ENCODE peak calls at places on chromosomes 3 and 15, in ten cellular contexts. W, G, N, M, Z, L, E, Y, P and U are unnamed samples.

GRCh38 chr3:182180646-182181385 is 469.1 kb downstream of the SOX2 start:
- DNase-seq in W (no peak), M (no peak), L (no peak), N (no peak), G (no peak), Z (no peak), Y (no peak), P (no peak), E (no peak), U (no peak)

GRCh38 chr3:131846296-131846924 is 188.4 kb downstream of the CPNE4 start:
- DNase-seq in G (no peak), M (no peak), Z (no peak), E (no peak), L (no peak), P (no peak), W (no peak), Y (no peak), N (no peak), U (no peak)

GRCh38 chr3:29083081-29083480 is 197.8 kb upstream of the RBMS3 start:
- DNase-seq in Z (no peak), N (no peak), E (no peak), G (no peak), W (no peak), P (no peak), M (no peak), Y (no peak), L (no peak), U (no peak)

GRCh38 chr3:162602619-162603018 is 1106.0 kb downstream of the OTOL1 start:
- DNase-seq in M (no peak), W (no peak), Y (no peak), E (no peak), Z (no peak), N (no peak), P (no peak), L (no peak), G (no peak), U (no peak)

GRCh38 chr15:99410477-99410876 is 155.3 kb upstream of the MEF2A start:
- DNase-seq in L (no peak), M (no peak), P (no peak), W (no peak), Y (no peak), E (no peak), Z (no peak), N (no peak), G (no peak), U (no peak)

GRCh38 chr15:81481326-81481725 is 107.3 kb upstream of the TMC3 start:
- DNase-seq in W (no peak), L (no peak), Z (no peak), N (no peak), E (no peak), M (no peak), P (no peak), Y (no peak), G (no peak), U (no peak)

GRCh38 chr3:49553320-49553689 is 972 bp upstream of the BSN start:
- DNase-seq in N (no peak), G (no peak), Z (no peak), P (no peak), E (no peak), L (no peak), M (peak), W (no peak), Y (no peak), U (no peak)

GRCh38 chr15:30859091-30859874 is 44.4 kb upstream of the FAN1 start:
- DNase-seq in Y (peak), Z (peak), L (no peak), G (no peak), W (peak), P (no peak), E (peak), N (no peak), M (peak), U (no peak)

GRCh38 chr3:122497425-122497824 is 17.3 kb downstream of the KPNA1 start:
- DNase-seq in N (no peak), E (peak), Z (no peak), P (no peak), Y (peak), W (no peak), L (no peak), G (peak), M (peak), U (no peak)

GRCh38 chr3:150068440-150069157 is 97.9 kb upstream of the PFN2 start:
- DNase-seq in M (no peak), P (no peak), Y (no peak), L (no peak), E (no peak), N (no peak), W (no peak), Z (no peak), G (no peak), U (no peak)

GRCh38 chr15:62440731-62441130 is 275.6 kb upstream of the C2CD4B start:
- DNase-seq in Z (no peak), E (no peak), N (no peak), W (no peak), P (no peak), G (no peak), L (no peak), Y (no peak), M (no peak), U (no peak)

GRCh38 chr3:18443670-18444596 is 18.8 kb upstream of the SATB1 start:
- DNase-seq in W (peak), E (no peak), L (peak), Z (no peak), M (no peak), Y (no peak), G (no peak), P (peak), N (peak), U (peak)

GRCh38 chr3:119291062-119291700 is 3.0 kb upstream of the ARHGAP31 start:
- DNase-seq in Y (no peak), Z (no peak), P (no peak), E (no peak), L (no peak), G (no peak), M (no peak), W (no peak), N (no peak), U (no peak)

GRCh38 chr3:34856577-34856976 is 782.7 kb upstream of the ARPP21 start:
- DNase-seq in M (no peak), P (no peak), L (no peak), E (peak), N (no peak), W (no peak), Z (no peak), Y (no peak), G (no peak), U (no peak)

GRCh38 chr3:151775314-151776258 is 38.3 kb upstream of the AADAC start:
- DNase-seq in Y (no peak), Z (no peak), N (no peak), M (no peak), G (no peak), L (no peak), E (no peak), P (no peak), W (no peak), U (no peak)

GRCh38 chr15:25055356-25056068 is 100.7 kb downstream of the SNRPN start:
- DNase-seq in W (no peak), L (no peak), Y (no peak), M (no peak), Z (no peak), E (no peak), P (no peak), G (no peak), N (no peak), U (no peak)

GRCh38 chr3:148820885-148821284 is 6.7 kb upstream of the CPB1 start:
- DNase-seq in M (no peak), Z (no peak), L (no peak), G (no peak), Y (no peak), N (no peak), P (no peak), W (peak), E (no peak), U (no peak)

GRCh38 chr3:72100062-72100511 is 315.1 kb upstream of the PROK2 start:
- DNase-seq in P (no peak), Y (no peak), Z (no peak), W (peak), E (no peak), L (no peak), G (no peak), N (no peak), M (no peak), U (no peak)

GRCh38 chr15:69161878-69162213 is 1.4 kb downstream of the GLCE start:
- DNase-seq in W (no peak), L (no peak), Z (no peak), N (no peak), G (no peak), M (no peak), E (no peak), Y (no peak), P (no peak), U (no peak)

GRCh38 chr15:48914717-48915116 is 36.8 kb downstream of the EID1 start:
- DNase-seq in P (no peak), Z (no peak), E (no peak), N (no peak), Y (no peak), L (no peak), W (no peak), G (no peak), M (no peak), U (no peak)

GRCh38 chr15:67096536-67097294 is 31.3 kb downstream of the SMAD3 start:
- DNase-seq in Y (no peak), M (peak), G (no peak), P (no peak), L (no peak), W (no peak), E (no peak), Z (peak), N (no peak), U (no peak)

GRCh38 chr3:17431477-17432045 is 310.9 kb downstream of the TBC1D5 start:
- DNase-seq in E (no peak), G (no peak), L (no peak), P (no peak), Y (no peak), M (peak), Z (no peak), N (no peak), W (no peak), U (no peak)

GRCh38 chr3:72274511-72275295 is 489.8 kb upstream of the PROK2 start:
- DNase-seq in Z (peak), Y (peak), N (no peak), W (no peak), M (peak), P (peak), L (no peak), G (peak), E (peak), U (peak)

GRCh38 chr3:117128133-117128532 is 418.6 kb downstream of the TUSC7 start:
- DNase-seq in P (no peak), G (no peak), E (no peak), Z (no peak), N (no peak), Y (no peak), L (no peak), M (no peak), W (no peak), U (no peak)

GRCh38 chr3:61594978-61595687 is 33.8 kb downstream of the PTPRG start:
- DNase-seq in G (no peak), L (no peak), W (no peak), N (no peak), E (no peak), Y (no peak), P (no peak), Z (no peak), M (peak), U (no peak)

GRCh38 chr15:31551323-31551722 is 224.7 kb downstream of the KLF13 start:
- DNase-seq in N (no peak), G (no peak), W (no peak), Z (no peak), Y (no peak), L (no peak), E (no peak), M (no peak), P (no peak), U (no peak)

GRCh38 chr15:60691508-60692047 is 212.6 kb upstream of the ICE2 start:
- DNase-seq in G (no peak), Y (no peak), M (no peak), W (no peak), E (no peak), Z (no peak), N (no peak), P (no peak), L (no peak), U (no peak)

GRCh38 chr3:101829066-101829830 is 20.1 kb upstream of the NFKBIZ start:
- DNase-seq in Z (peak), N (no peak), P (peak), G (peak), E (peak), Y (no peak), M (peak), W (no peak), L (no peak), U (peak)

DNA sequence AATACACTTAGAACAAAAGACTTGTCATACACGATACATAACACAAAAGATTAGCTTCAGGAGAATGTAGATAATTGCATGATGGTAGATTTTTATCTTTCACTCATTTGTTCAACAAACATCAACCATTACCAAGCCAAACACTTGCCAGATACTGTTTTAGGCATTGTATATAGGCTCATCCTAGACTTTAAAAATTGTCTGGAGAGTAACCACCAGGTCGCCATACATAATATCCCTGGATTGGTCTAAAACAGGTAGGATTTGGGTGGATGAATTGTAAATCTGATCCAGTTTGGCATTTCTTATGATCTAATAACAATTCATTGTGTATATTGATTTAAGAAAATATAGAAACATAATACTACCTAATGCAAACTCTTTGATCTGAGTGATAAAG is 22.8 kb downstream of the GPR15 start:
- DNase-seq in Y (no peak), E (no peak), P (no peak), M (no peak), L (no peak), W (no peak), N (no peak), Z (no peak), G (no peak), U (no peak)
- H3K4me3 ChIP-seq in Y (no peak), E (no peak), P (no peak), M (no peak), L (no peak), W (no peak), N (no peak), Z (no peak), G (no peak), U (no peak)

GRCh38 chr3:146504546-146505197 is 35.3 kb upstream of the PLSCR2 start:
- DNase-seq in P (no peak), E (peak), M (no peak), N (no peak), L (no peak), Y (no peak), Z (no peak), G (no peak), W (peak), U (no peak)

GRCh38 chr3:146502887-146503458 is 33.6 kb upstream of the PLSCR2 start:
- DNase-seq in P (no peak), E (no peak), Z (no peak), N (no peak), W (no peak), Y (no peak), L (no peak), M (no peak), G (no peak), U (no peak)

GRCh38 chr3:146505496-146505895 is 36.1 kb upstream of the PLSCR2 start:
- DNase-seq in N (no peak), G (no peak), W (no peak), Y (no peak), E (no peak), Z (no peak), L (no peak), M (peak), P (no peak), U (no peak)

GRCh38 chr3:146501752-146502151 is 32.4 kb upstream of the PLSCR2 start:
- DNase-seq in E (no peak), W (no peak), N (no peak), L (no peak), M (no peak), Y (no peak), P (no peak), Z (no peak), G (no peak), U (no peak)

GRCh38 chr3:146503459-146504202 is 34.3 kb upstream of the PLSCR2 start:
- DNase-seq in L (no peak), W (peak), E (peak), P (peak), N (no peak), Z (no peak), Y (no peak), G (no peak), M (peak), U (peak)
- TF ChIP-seq CTCF in L (no peak), W (peak), E (peak), P (no peak), N (no peak), Z (no peak), Y (no peak), G (no peak), M (peak), U (no peak)

GRCh38 chr15:34719883-34720148 is 35.0 kb downstream of the GJD2 start:
- DNase-seq in P (no peak), Z (no peak), L (no peak), W (no peak), Y (no peak), G (no peak), E (no peak), N (no peak), M (no peak), U (no peak)

GRCh38 chr15:34719051-34719882 is 35.5 kb downstream of the GJD2 start:
- DNase-seq in W (no peak), Z (no peak), P (no peak), E (no peak), Y (no peak), G (no peak), N (no peak), M (no peak), L (no peak), U (no peak)

GRCh38 chr15:34721157-34721801 is 33.5 kb downstream of the GJD2 start:
- DNase-seq in P (no peak), Y (no peak), L (no peak), N (no peak), Z (no peak), M (no peak), G (no peak), W (no peak), E (no peak), U (no peak)

GRCh38 chr15:34724486-34724885 is 30.3 kb downstream of the GJD2 start:
- DNase-seq in W (no peak), G (no peak), Z (no peak), P (no peak), Y (no peak), E (no peak), L (no peak), N (no peak), M (no peak), U (no peak)

DNA sequence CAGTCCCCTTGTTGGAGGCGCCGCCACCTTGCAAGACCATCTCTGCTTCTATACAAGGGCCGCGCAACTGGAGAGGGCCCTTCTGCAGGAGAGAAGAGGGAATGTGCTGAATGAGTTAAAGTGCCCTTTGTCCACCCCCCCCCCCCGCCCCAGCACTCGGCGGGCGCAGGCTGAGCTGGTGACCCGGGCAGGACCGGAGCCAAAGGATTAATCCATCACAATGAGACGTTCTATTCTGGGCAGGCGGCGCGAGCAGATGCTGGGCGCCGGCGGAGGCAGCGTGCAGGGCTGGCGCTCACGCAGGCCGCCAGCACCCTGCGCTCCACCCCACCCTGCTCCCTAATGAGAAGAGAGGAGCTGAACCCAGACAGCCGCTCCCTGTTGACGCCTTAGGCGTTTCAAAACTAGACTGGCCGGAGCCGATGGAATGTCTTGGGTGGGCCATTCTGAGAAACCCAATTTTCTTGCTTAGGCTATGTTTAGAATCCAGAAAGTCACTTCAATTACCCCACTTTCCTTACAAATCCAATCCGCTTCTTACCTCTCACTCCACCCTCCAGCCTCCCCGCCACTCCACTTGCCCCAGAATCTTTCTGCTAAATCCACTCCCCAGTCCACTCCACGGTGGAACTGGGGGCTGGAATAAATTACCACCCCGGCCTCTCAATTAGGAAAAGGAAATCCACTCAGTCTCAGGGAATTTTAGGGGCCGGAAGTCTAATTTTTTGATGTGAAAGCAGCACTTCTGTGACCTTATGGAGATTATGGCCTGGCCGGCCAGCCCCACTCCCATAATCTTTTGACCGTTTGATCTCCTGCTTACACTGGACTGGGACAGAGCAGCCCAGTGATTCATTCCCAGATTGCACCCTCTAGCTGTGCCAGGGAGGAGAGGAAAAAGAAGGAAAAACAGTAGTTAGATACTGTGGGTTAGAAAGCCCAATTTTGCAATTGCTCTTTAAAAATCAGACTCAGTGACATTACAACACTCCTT is 32.7 kb downstream of the GJD2 start:
- DNase-seq in P (peak), M (peak), E (peak), L (peak), Y (no peak), N (no peak), Z (no peak), W (peak), G (peak), U (no peak)
- H3K4me3 ChIP-seq in P (no peak), M (peak), E (peak), L (no peak), Y (no peak), N (peak), Z (no peak), W (peak), G (peak), U (no peak)

GRCh38 chr3:13188975-13189374 is 115.7 kb upstream of the IQSEC1 start:
- DNase-seq in W (no peak), M (no peak), Z (no peak), L (no peak), G (no peak), E (no peak), N (peak), P (no peak), Y (no peak), U (no peak)
- TF ChIP-seq CTCF in W (no peak), M (no peak), Z (no peak), L (no peak), G (no peak), E (no peak), N (no peak), P (no peak), Y (no peak), U (no peak)

GRCh38 chr3:3799173-3800075 is at the start of gene LRRN1:
- DNase-seq in E (no peak), W (peak), M (no peak), L (peak), Z (no peak), P (peak), N (peak), G (peak), Y (peak), U (peak)

GRCh38 chr3:3801510-3801841 is 2.2 kb downstream of the LRRN1 start:
- DNase-seq in Y (no peak), P (no peak), G (no peak), L (no peak), E (no peak), M (no peak), W (peak), N (no peak), Z (no peak), U (no peak)

GRCh38 chr3:3802021-3802420 is 2.8 kb downstream of the LRRN1 start:
- DNase-seq in N (no peak), W (no peak), E (no peak), M (no peak), Z (no peak), G (peak), Y (no peak), P (no peak), L (no peak), U (no peak)

GRCh38 chr3:3800076-3800448 is 831 bp downstream of the LRRN1 start:
- DNase-seq in L (peak), E (no peak), P (no peak), Y (no peak), Z (no peak), G (no peak), N (peak), M (no peak), W (peak), U (peak)

DNA sequence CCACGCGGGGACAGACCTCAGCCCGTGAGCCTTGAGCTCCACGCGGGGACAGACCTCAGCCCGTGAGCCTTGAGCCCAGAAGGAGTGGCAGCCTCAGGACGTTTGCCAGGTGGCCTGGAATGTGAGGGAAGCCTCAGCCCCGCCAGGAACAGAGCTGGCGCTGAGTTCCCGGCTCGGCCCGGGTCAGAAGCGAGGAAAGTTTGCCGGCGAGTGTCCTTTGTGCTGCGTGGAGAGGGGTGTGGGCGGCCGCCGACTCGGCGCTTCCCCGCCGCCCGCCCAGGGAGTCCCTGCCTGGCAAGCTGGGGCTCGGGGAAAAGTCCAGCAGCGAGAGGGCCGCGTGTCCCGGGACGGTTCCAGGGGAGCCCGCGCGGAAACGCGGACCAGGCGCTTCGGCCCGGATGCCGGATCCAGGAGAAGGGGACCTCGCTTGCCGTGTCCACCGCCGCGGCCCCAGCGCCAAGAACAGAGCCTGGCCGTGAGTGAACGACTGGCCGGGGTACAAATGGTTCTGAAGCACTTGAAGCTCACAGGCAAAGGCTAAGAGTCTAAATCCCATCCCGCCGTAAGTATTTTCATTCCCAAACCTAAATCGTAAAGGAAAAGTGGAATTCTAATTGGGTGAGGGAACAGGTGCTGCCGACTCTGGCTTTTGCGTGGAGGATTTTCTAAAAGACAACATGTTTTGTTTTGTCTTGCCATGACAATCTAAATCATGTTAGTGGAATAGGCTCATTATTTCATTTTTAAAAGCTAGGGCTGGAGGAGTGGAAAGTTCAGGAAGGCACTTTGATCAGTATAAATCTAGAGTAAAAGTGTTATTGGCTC is 1.7 kb downstream of the LRRN1 start:
- DNase-seq in G (peak), M (no peak), Z (no peak), E (no peak), N (peak), L (peak), W (peak), P (no peak), Y (no peak), U (peak)
- H3K4me3 ChIP-seq in G (peak), M (no peak), Z (no peak), E (no peak), N (peak), L (peak), W (peak), P (no peak), Y (peak), U (no peak)